ENCODE peak calls at places on chromosomes 2 and 18, in four cellular contexts. One of them, this sample, is unnamed.

GRCh38 chr2:67037655-67038054 is 359.5 kb upstream of the ETAA1 start:
- DNase-seq in BJ: no peak
- DNase-seq in PC-9: no peak
- DNase-seq in neural crest cell: no peak
- DNase-seq in this sample: no peak

GRCh38 chr2:159251296-159252173 is 35.0 kb downstream of the WDSUB1 start:
- DNase-seq in neural crest cell: no peak
- DNase-seq in PC-9: no peak
- DNase-seq in BJ: no peak
- DNase-seq in this sample: no peak

GRCh38 chr18:56217406-56217805 is 421.0 kb downstream of the TXNL1 start:
- DNase-seq in PC-9: no peak
- DNase-seq in neural crest cell: no peak
- DNase-seq in BJ: no peak
- DNase-seq in this sample: no peak

GRCh38 chr2:200352631-200353030 is 46.1 kb downstream of the SPATS2L start:
- DNase-seq in BJ: no peak
- DNase-seq in neural crest cell: no peak
- DNase-seq in PC-9: peak
- DNase-seq in this sample: no peak

GRCh38 chr2:96345403-96345802 is 9.8 kb downstream of the NCAPH start:
- DNase-seq in PC-9: no peak
- DNase-seq in neural crest cell: no peak
- DNase-seq in BJ: no peak
- DNase-seq in this sample: no peak

GRCh38 chr2:98086491-98087446 is at the start of gene VWA3B:
- DNase-seq in PC-9: no peak
- DNase-seq in BJ: no peak
- DNase-seq in neural crest cell: peak
- DNase-seq in this sample: peak

GRCh38 chr2:20151116-20151571 is 73.8 kb downstream of the SDC1 start:
- DNase-seq in PC-9: no peak
- DNase-seq in neural crest cell: no peak
- DNase-seq in BJ: no peak
- DNase-seq in this sample: no peak

GRCh38 chr18:36756262-36756661 is 72.5 kb downstream of the TPGS2 start:
- DNase-seq in PC-9: peak
- DNase-seq in BJ: no peak
- DNase-seq in neural crest cell: no peak
- DNase-seq in this sample: no peak

DNA sequence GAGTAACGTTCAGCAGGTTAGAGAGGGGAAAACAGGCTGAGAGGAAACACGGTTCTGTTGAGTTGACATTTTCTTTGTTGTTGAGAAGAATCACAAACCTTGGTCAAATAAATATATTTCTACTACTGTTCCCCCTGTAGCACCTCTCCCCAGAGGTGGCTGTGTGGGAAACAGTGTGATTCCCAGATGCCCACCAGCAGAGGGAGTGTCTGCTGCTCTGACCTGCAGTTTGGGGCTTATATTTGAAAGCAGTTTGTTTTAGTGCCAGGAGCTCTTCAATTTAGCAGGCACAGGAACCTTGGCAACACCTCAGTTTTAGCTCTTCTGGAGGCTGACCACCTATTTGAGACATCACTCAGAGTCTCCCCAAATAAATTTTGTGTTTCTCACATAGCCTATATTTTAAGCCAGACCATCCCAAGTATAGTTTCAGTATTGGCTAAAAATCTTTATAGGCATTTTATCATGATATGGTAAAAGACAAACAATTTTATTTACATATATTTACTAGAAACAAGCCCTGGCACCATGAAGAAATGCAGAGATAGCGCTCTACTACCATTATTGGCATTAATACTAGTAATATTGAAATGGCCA is 75.7 kb downstream of the PIK3C3 start:
- DNase-seq in PC-9: no peak
- DNase-seq in neural crest cell: peak
- DNase-seq in BJ: no peak
- DNase-seq in this sample: peak
- TF ChIP-seq CTCF in PC-9: peak
- TF ChIP-seq CTCF in neural crest cell: peak
- TF ChIP-seq CTCF in BJ: peak
- TF ChIP-seq CTCF in this sample: peak

GRCh38 chr2:70340921-70341765 is 39.3 kb upstream of the FAM136A start:
- DNase-seq in BJ: no peak
- DNase-seq in neural crest cell: peak
- DNase-seq in PC-9: peak
- DNase-seq in this sample: peak

GRCh38 chr2:70331012-70331411 is 29.1 kb upstream of the FAM136A start:
- DNase-seq in BJ: no peak
- DNase-seq in PC-9: no peak
- DNase-seq in neural crest cell: no peak
- DNase-seq in this sample: no peak

GRCh38 chr2:70340075-70340474 is 38.2 kb upstream of the FAM136A start:
- DNase-seq in neural crest cell: no peak
- DNase-seq in PC-9: no peak
- DNase-seq in BJ: no peak
- DNase-seq in this sample: no peak

DNA sequence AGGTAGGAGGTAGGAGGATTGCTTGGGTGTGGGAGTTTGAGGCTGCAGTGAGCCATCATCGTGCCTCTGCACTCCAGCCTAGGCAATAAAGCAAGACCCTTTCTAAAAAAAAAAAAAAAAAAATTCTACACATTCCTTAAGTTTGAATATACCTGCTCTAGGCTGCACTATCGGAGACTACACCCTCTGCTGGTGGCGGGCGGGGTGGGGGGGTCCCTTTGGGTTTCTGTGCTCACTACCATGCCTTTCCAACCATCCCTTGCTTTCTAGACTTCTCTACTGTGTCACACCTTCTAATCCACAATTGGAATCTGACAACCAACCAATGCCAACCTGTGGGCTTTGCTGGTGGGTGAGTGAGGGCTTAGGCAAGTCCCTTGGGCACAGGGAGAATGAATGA is 34.7 kb upstream of the FAM136A start:
- DNase-seq in BJ: no peak
- DNase-seq in neural crest cell: no peak
- DNase-seq in PC-9: no peak
- DNase-seq in this sample: no peak
- TF ChIP-seq CTCF in BJ: no peak
- TF ChIP-seq CTCF in neural crest cell: no peak
- TF ChIP-seq CTCF in PC-9: no peak
- TF ChIP-seq CTCF in this sample: no peak

DNA sequence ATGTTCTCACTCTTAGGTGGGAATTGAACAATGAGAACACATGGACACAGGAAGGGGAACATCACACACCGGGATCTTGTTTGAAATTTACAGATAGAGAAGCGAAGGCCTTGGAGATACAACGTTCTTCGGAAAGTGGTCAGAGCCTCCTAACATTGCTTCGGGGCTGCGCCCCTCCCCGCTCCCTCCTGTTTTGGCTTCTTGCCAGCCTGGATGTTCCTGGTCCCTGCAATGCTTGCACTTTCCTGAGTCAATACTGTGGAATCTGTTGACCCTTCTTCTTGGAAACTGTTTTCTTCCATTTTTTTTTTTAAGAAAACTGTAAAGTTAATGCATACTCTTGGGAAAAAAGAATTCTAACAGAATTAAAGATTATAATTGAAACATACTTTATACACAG is 360.8 kb downstream of the SOCS6 start:
- DNase-seq in neural crest cell: no peak
- DNase-seq in BJ: no peak
- DNase-seq in PC-9: no peak
- DNase-seq in this sample: no peak
- TF ChIP-seq CTCF in neural crest cell: no peak
- TF ChIP-seq CTCF in BJ: no peak
- TF ChIP-seq CTCF in PC-9: no peak
- TF ChIP-seq CTCF in this sample: no peak

GRCh38 chr18:66900837-66901236 is 296.9 kb upstream of the CDH19 start:
- DNase-seq in PC-9: no peak
- DNase-seq in BJ: no peak
- DNase-seq in neural crest cell: no peak
- DNase-seq in this sample: no peak

GRCh38 chr18:66894851-66895250 is 291.0 kb upstream of the CDH19 start:
- DNase-seq in BJ: no peak
- DNase-seq in neural crest cell: no peak
- DNase-seq in PC-9: no peak
- DNase-seq in this sample: no peak
- TF ChIP-seq CTCF in BJ: no peak
- TF ChIP-seq CTCF in neural crest cell: no peak
- TF ChIP-seq CTCF in PC-9: no peak
- TF ChIP-seq CTCF in this sample: no peak

DNA sequence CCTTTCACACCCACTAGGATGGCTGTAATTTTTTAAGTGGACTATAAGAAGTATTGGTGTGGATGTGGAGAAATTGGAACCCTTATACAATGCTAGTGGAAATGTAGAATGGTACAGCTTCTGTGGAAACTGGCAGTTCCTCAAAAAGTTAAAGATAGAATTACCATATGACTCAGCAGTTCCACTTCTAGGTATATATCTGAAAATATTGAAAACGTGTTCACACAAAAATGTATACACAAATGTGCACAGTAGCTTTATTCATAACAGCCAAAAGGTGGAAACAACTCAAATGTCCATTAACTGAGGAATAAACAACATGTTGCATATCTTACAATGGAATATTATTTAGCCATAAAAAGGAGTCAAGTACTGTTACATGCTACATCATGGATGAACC is 17.7 kb downstream of the TANK start:
- DNase-seq in PC-9: no peak
- DNase-seq in neural crest cell: no peak
- DNase-seq in BJ: no peak
- DNase-seq in this sample: no peak
- TF ChIP-seq CTCF in PC-9: no peak
- TF ChIP-seq CTCF in neural crest cell: no peak
- TF ChIP-seq CTCF in BJ: no peak
- TF ChIP-seq CTCF in this sample: no peak

DNA sequence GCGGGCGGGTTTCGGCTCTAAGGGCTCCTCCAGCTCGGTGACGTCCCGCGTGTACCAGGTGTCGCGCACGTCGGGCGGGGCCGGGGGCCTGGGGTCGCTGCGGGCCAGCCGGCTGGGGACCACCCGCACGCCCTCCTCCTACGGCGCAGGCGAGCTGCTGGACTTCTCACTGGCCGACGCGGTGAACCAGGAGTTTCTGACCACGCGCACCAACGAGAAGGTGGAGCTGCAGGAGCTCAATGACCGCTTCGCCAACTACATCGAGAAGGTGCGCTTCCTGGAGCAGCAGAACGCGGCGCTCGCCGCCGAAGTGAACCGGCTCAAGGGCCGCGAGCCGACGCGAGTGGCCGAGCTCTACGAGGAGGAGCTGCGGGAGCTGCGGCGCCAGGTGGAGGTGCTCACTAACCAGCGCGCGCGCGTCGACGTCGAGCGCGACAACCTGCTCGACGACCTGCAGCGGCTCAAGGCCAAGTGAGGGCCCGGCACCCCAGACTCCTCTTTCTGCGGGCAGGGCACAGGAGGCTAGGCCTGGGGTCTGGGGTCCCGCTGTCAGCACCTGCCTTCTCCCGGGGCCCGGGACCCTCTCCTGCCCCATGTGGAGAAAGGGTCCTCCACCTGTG is 503 bp downstream of the DES start:
- DNase-seq in PC-9: no peak
- DNase-seq in neural crest cell: no peak
- DNase-seq in BJ: no peak
- DNase-seq in this sample: no peak
- TF ChIP-seq CTCF in PC-9: no peak
- TF ChIP-seq CTCF in neural crest cell: no peak
- TF ChIP-seq CTCF in BJ: peak
- TF ChIP-seq CTCF in this sample: no peak

DNA sequence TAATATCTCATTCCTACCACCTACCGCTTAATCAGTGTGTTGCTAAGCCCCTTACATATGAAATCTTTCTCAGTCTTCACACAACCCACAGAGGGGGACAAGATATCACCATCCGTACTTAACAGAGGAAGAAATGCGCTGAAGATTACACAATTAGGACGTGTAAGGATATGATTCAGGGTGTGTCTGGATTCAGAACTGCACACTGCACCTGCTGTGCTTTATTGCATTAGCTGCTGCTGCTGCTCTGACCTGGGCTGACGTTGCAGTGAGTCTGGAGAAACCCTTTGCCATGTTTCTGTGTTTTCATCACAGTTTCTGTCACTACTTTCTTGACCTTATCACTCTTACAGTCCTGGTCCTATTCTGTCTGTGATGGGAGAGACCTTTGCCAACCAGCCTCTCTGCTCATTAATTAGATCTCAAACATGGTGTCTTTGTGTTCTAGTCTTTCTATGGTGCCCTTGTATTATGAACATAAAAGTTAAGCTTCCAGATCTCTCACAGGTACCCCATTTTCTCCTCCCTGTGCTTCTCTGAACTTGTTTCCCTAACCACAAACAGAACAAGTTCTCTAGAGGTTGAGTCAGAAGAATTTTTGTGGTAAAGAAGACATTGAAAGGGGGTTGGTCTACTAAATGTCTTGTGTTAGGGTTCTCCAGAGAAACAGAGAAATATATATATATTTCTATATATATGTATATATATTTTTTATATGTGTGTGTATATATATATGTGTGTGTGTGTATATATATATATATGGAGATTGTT is 92.9 kb upstream of the CYP1B1 start:
- DNase-seq in neural crest cell: no peak
- DNase-seq in PC-9: peak
- DNase-seq in BJ: no peak
- DNase-seq in this sample: no peak
- TF ChIP-seq CTCF in neural crest cell: no peak
- TF ChIP-seq CTCF in PC-9: no peak
- TF ChIP-seq CTCF in BJ: no peak
- TF ChIP-seq CTCF in this sample: no peak

This sample was measured in endothelial cell.